ENCODE peak calls at places on chromosomes 3 and 15, in nine cellular contexts. L is cardiac fibroblast; Z is AG04450; V is smooth muscle cell of the brain vasculature; M is effector memory CD8-positive, alpha-beta T cell; J is IMR-90; D is ecto neural progenitor cell; B is anterior cingulate cortex; A is hepatic stellate cell. P is an unnamed sample.

GRCh38 chr3:123668906-123669305 is 84.1 kb upstream of the HACD2 start:
- DNase-seq in V (no peak), B (no peak), Z (no peak), M (no peak), J (no peak), L (no peak), D (no peak), A (no peak), P (no peak)

GRCh38 chr3:197750863-197751737 is 1.4 kb downstream of the FYTTD1 start:
- DNase-seq in J (peak), A (peak), L (peak), Z (no peak), B (peak), M (no peak), D (no peak), V (no peak), P (no peak)

GRCh38 chr15:98952381-98952803 is 55.2 kb downstream of the PGPEP1L start:
- DNase-seq in D (no peak), A (no peak), L (no peak), J (peak), V (no peak), M (no peak), Z (no peak), B (no peak), P (no peak)

GRCh38 chr15:31236184-31237041 is 90.2 kb upstream of the KLF13 start:
- DNase-seq in Z (peak), B (peak), A (peak), J (peak), V (peak), D (no peak), M (no peak), L (peak), P (peak)

GRCh38 chr3:108127301-108127988 is 36.6 kb upstream of the CD47 start:
- DNase-seq in B (no peak), A (no peak), J (no peak), D (no peak), V (no peak), M (peak), Z (no peak), L (no peak), P (no peak)

GRCh38 chr15:77067691-77068367 is 3.1 kb downstream of the TSPAN3 start:
- DNase-seq in Z (no peak), A (no peak), J (no peak), L (no peak), B (no peak), V (no peak), D (no peak), M (no peak), P (no peak)

GRCh38 chr3:134114726-134115125 is 85.0 kb upstream of the SLCO2A1 start:
- DNase-seq in Z (no peak), B (no peak), L (no peak), J (no peak), D (no peak), M (no peak), A (no peak), V (no peak), P (no peak)

GRCh38 chr15:25185156-25185710 is 230.4 kb downstream of the SNRPN start:
- DNase-seq in J (no peak), D (no peak), A (no peak), B (no peak), L (no peak), M (no peak), Z (no peak), V (no peak), P (no peak)

GRCh38 chr3:184361532-184361931 is at the start of the genes CLCN2 and POLR2H:
- DNase-seq in Z (no peak), B (peak), V (no peak), D (peak), A (peak), M (no peak), J (peak), L (no peak), P (no peak)

GRCh38 chr15:60590935-60591490 is 112.1 kb upstream of the ICE2 start:
- DNase-seq in A (peak), Z (no peak), J (peak), V (no peak), B (peak), L (peak), M (peak), D (peak), P (no peak)

GRCh38 chr3:123342631-123343080 is 106.2 kb downstream of the ADCY5 start:
- DNase-seq in M (no peak), B (no peak), J (no peak), D (no peak), L (no peak), Z (no peak), V (no peak), A (no peak), P (no peak)

GRCh38 chr15:78149805-78150751 is 916 bp downstream of the IDH3A start:
- DNase-seq in A (no peak), L (peak), J (no peak), B (no peak), D (no peak), V (no peak), M (no peak), Z (no peak), P (no peak)